ENCODE peak calls at places on chromosomes 16 and 17, in nine cellular contexts. C is BJ, O is adrenal gland, U is hepatocyte, V is choroid plexus epithelial cell, D is kidney epithelial cell, J is IMR-90, E is psoas muscle, G is spleen. P is an unnamed sample.

GRCh38 chr17:39080416-39081179 is 70.8 kb downstream of the PLXDC1 start:
- DNase-seq in G (no peak), U (no peak), V (peak), D (no peak), J (peak), E (peak), C (peak), O (peak), P (no peak)

GRCh38 chr17:3935140-3935542 is 18.9 kb upstream of the P2RX1 start:
- DNase-seq in U (peak), J (peak), V (peak), C (no peak), O (peak), D (peak), E (peak), G (peak), P (no peak)

GRCh38 chr17:17957584-17957916 is 14.7 kb downstream of the TOM1L2 start:
- DNase-seq in J (no peak), C (no peak), U (no peak), V (no peak), E (no peak), G (no peak), D (no peak), O (no peak), P (no peak)

GRCh38 chr16:78567713-78568112 is 468.3 kb downstream of the WWOX start:
- DNase-seq in V (no peak), G (no peak), O (no peak), C (no peak), E (no peak), U (no peak), D (no peak), J (no peak), P (no peak)

GRCh38 chr17:64216385-64217248 is 46.4 kb downstream of the TEX2 start:
- DNase-seq in G (peak), V (peak), O (no peak), D (no peak), U (peak), C (no peak), J (peak), E (peak), P (no peak)

GRCh38 chr17:69407759-69408158 is 6.7 kb upstream of the MAP2K6 start:
- DNase-seq in G (no peak), J (no peak), D (no peak), O (no peak), U (no peak), C (no peak), E (no peak), V (no peak), P (no peak)

GRCh38 chr17:58326609-58327341 is 1.8 kb downstream of the TSPOAP1 start:
- DNase-seq in J (no peak), O (no peak), G (peak), E (no peak), U (no peak), V (no peak), D (no peak), C (no peak), P (no peak)

GRCh38 chr17:27216836-27217235 is 77.1 kb upstream of the WSB1 start:
- DNase-seq in D (no peak), G (no peak), E (no peak), O (no peak), C (no peak), V (no peak), J (no peak), U (no peak), P (no peak)

GRCh38 chr17:15957608-15958307 is 12.8 kb downstream of the ADORA2B start:
- DNase-seq in E (no peak), V (no peak), D (no peak), J (no peak), C (no peak), O (no peak), U (no peak), G (peak), P (no peak)

GRCh38 chr16:84228321-84228838 is 11.4 kb downstream of the KCNG4 start:
- DNase-seq in G (no peak), E (peak), D (peak), J (peak), V (peak), U (peak), O (peak), C (peak), P (peak)

DNA sequence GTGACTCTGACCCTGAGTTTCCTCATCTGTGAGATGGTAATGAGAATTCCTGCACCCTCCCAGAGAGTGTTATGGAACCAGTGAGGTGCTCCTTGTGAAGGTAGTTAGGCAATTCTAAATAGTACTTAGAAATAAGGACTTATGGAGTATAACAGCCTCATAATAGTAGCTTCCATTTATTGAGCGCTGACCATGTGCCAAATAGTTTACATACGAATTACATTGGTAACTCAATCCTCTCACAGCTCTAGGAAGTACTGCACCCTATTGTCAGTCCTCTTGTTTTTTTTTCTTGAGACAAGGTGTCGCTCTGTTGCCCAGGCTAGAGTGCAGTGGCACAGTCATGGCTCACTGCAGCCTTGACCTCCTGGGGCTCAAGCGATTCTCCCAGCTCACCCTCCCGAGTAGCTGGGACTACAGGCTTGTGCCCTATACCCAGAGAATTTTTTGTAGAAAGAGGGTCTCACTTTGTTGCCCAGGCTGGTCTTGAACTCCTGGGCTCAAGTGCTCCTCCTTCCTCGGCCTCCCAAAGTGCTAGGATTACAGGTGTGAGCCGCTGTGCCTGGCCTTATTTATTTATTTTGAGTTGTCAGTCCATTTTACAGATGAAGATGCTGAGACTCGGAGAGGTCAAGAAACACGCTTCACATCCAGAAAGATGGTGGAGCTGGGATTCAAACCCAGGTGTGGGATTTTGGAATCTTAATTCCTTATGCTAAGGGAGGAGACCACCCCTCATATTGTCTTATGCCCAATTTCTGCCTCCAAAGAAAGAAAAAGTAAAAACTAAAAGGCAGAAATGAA is 2.9 kb downstream of the TNS4 start:
- DNase-seq in J (no peak), G (no peak), V (no peak), U (no peak), C (no peak), D (no peak), O (no peak), E (no peak), P (no peak)
- H3K4me3 ChIP-seq in J (no peak), G (no peak), V (no peak), U (no peak), C (no peak), D (no peak), O (no peak), E (no peak), P (no peak)

GRCh38 chr17:5747276-5747675 is 163.0 kb upstream of the NLRP1 start:
- DNase-seq in J (no peak), C (no peak), O (no peak), E (no peak), V (no peak), U (no peak), G (no peak), D (no peak), P (no peak)
- TF ChIP-seq CTCF in J (no peak), C (peak), O (no peak), E (no peak), V (peak), U (no peak), G (no peak), D (peak), P (no peak)

GRCh38 chr17:42288985-42289862 is 926 bp downstream of the STAT5A start:
- DNase-seq in E (peak), U (no peak), O (peak), C (no peak), J (no peak), G (peak), V (no peak), D (no peak), P (no peak)
- H3K4me3 ChIP-seq in E (peak), U (no peak), O (peak), C (peak), J (peak), G (peak), V (peak), D (peak), P (peak)

GRCh38 chr16:1812732-1813163 is 13.9 kb downstream of the HAGH start:
- DNase-seq in C (no peak), U (peak), D (no peak), V (peak), E (no peak), J (peak), O (peak), G (peak), P (peak)
- TF ChIP-seq CTCF in C (peak), U (peak), D (peak), V (peak), E (peak), J (peak), O (peak), G (no peak), P (peak)